ENCODE peak calls at places on chromosomes 11 and 22, in five cellular contexts. F, T, Y, O and A are unnamed samples.

GRCh38 chr11:32136654-32137053 is 45.8 kb downstream of the RCN1 start:
- DNase-seq in O (no peak), F (no peak), Y (peak; percentile 20), T (no peak), A (no peak)

GRCh38 chr11:34789196-34789834 is 126.9 kb downstream of the APIP start:
- DNase-seq in O (no peak), F (peak; percentile 44), T (no peak), Y (no peak), A (peak; percentile 96)

GRCh38 chr11:64713031-64713780 is 9.8 kb downstream of the NRXN2 start:
- DNase-seq in F (no peak), Y (peak; percentile 63), O (no peak), T (no peak), A (peak; percentile 41)

GRCh38 chr11:13207665-13208594 is 69.7 kb upstream of the BMAL1 start:
- DNase-seq in T (peak; percentile 72), Y (peak; percentile 96), O (no peak), F (peak; percentile 98), A (no peak)

GRCh38 chr11:35218956-35219355 is 80.0 kb downstream of the CD44 start:
- DNase-seq in Y (peak; percentile 86), T (peak; percentile 22), F (no peak), O (no peak), A (no peak)

GRCh38 chr11:34632105-34632780 is 11.3 kb downstream of the EHF start:
- DNase-seq in F (peak; percentile 71), Y (no peak), O (no peak), T (no peak), A (peak; percentile 97)

GRCh38 chr11:57321996-57322880 is 2.5 kb downstream of the TNKS1BP1 start:
- DNase-seq in F (peak; percentile 96), T (peak; percentile 99), O (no peak), Y (peak; percentile 96), A (no peak)

GRCh38 chr11:5476184-5476819 is 12.2 kb upstream of the OR52D1 start:
- DNase-seq in F (peak; percentile 47), Y (peak; percentile 49), O (peak; percentile 8), T (peak; percentile 71), A (peak; percentile 34)

GRCh38 chr22:47032956-47033647 is 270.7 kb downstream of the TBC1D22A start:
- DNase-seq in T (no peak), Y (no peak), F (no peak), O (no peak), A (no peak)

GRCh38 chr22:35160268-35160667 is 94.3 kb downstream of the ISX start:
- DNase-seq in Y (no peak), O (no peak), T (no peak), F (no peak), A (no peak)

GRCh38 chr11:109606256-109606655 is 184.3 kb downstream of the C11orf87 start:
- DNase-seq in T (no peak), F (no peak), O (no peak), Y (no peak), A (no peak)

GRCh38 chr11:75476716-75477613 is 44.0 kb upstream of the KLHL35 start:
- DNase-seq in O (no peak), F (no peak), T (no peak), Y (peak; percentile 12), A (peak; percentile 47)

GRCh38 chr22:24813861-24814770 is 8.1 kb downstream of the SGSM1 start:
- DNase-seq in F (no peak), O (no peak), T (no peak), Y (no peak), A (no peak)